ENCODE peak calls at places on chromosomes 6 and 20, in six cellular contexts. One of them, this sample, is unnamed.
A peak's percentile ranks its signal among the peaks of the same experiment; 100 is the strongest.

GRCh38 chr6:71157350-71157749 is 131.3 kb upstream of the OGFRL1 start:
- DNase-seq in colonic mucosa: no peak
- DNase-seq in IMR-90: no peak
- DNase-seq in GM23248: no peak
- DNase-seq in PC-3: no peak
- DNase-seq in fibroblast of lung: no peak
- DNase-seq in this sample: no peak

GRCh38 chr6:99002826-99003225 is 55.1 kb upstream of the FBXL4 start:
- DNase-seq in IMR-90: no peak
- DNase-seq in PC-3: no peak
- DNase-seq in GM23248: peak; percentile 12
- DNase-seq in fibroblast of lung: peak; percentile 11
- DNase-seq in colonic mucosa: no peak
- DNase-seq in this sample: no peak

GRCh38 chr6:106973018-106973840 is 1.3 kb downstream of the CD24 start:
- DNase-seq in colonic mucosa: peak; percentile 59
- DNase-seq in PC-3: no peak
- DNase-seq in fibroblast of lung: peak; percentile 2
- DNase-seq in IMR-90: no peak
- DNase-seq in GM23248: no peak
- DNase-seq in this sample: no peak

GRCh38 chr20:52484438-52484837 is 292.9 kb upstream of the ZFP64 start:
- DNase-seq in GM23248: peak; percentile 82
- DNase-seq in colonic mucosa: no peak
- DNase-seq in fibroblast of lung: no peak
- DNase-seq in IMR-90: peak; percentile 78
- DNase-seq in PC-3: no peak
- DNase-seq in this sample: peak; percentile 87

GRCh38 chr20:3980260-3981131 is 34.9 kb downstream of the RNF24 start:
- DNase-seq in colonic mucosa: no peak
- DNase-seq in GM23248: peak; percentile 87
- DNase-seq in fibroblast of lung: peak; percentile 76
- DNase-seq in PC-3: peak; percentile 53
- DNase-seq in IMR-90: peak; percentile 73
- DNase-seq in this sample: peak; percentile 47

GRCh38 chr6:122717350-122717749 is 62.2 kb upstream of the FABP7 start:
- DNase-seq in colonic mucosa: no peak
- DNase-seq in GM23248: peak; percentile 48
- DNase-seq in PC-3: no peak
- DNase-seq in fibroblast of lung: peak; percentile 58
- DNase-seq in IMR-90: peak; percentile 77
- DNase-seq in this sample: peak; percentile 84

GRCh38 chr6:168318090-168318489 is 1.5 kb downstream of the DACT2 start:
- DNase-seq in colonic mucosa: no peak
- DNase-seq in GM23248: no peak
- DNase-seq in IMR-90: no peak
- DNase-seq in PC-3: no peak
- DNase-seq in fibroblast of lung: no peak
- DNase-seq in this sample: no peak

GRCh38 chr6:71420693-71421328 is 132.2 kb downstream of the OGFRL1 start:
- DNase-seq in GM23248: peak; percentile 99
- DNase-seq in colonic mucosa: peak; percentile 85
- DNase-seq in PC-3: peak; percentile 92
- DNase-seq in fibroblast of lung: peak; percentile 96
- DNase-seq in IMR-90: peak; percentile 94
- DNase-seq in this sample: peak; percentile 93

GRCh38 chr20:50395258-50395729 is 114.9 kb upstream of the PTPN1 start:
- DNase-seq in fibroblast of lung: peak; percentile 87
- DNase-seq in GM23248: peak; percentile 69
- DNase-seq in IMR-90: peak; percentile 34
- DNase-seq in PC-3: peak; percentile 37
- DNase-seq in colonic mucosa: no peak
- DNase-seq in this sample: no peak

GRCh38 chr20:46520976-46521579 is 7.7 kb upstream of the ZNF334 start:
- DNase-seq in fibroblast of lung: peak; percentile 65
- DNase-seq in IMR-90: peak; percentile 64
- DNase-seq in colonic mucosa: peak; percentile 38
- DNase-seq in PC-3: peak; percentile 78
- DNase-seq in GM23248: peak; percentile 75
- DNase-seq in this sample: peak; percentile 23

GRCh38 chr20:33474963-33475362 is 14.9 kb upstream of the CBFA2T2 start:
- DNase-seq in GM23248: no peak
- DNase-seq in fibroblast of lung: no peak
- DNase-seq in PC-3: no peak
- DNase-seq in IMR-90: no peak
- DNase-seq in colonic mucosa: no peak
- DNase-seq in this sample: no peak

GRCh38 chr6:52162940-52163908 is 23.0 kb upstream of the IL17A start:
- DNase-seq in fibroblast of lung: peak; percentile 40
- DNase-seq in PC-3: peak; percentile 75
- DNase-seq in colonic mucosa: no peak
- DNase-seq in GM23248: peak; percentile 40
- DNase-seq in IMR-90: peak; percentile 30
- DNase-seq in this sample: no peak

GRCh38 chr20:32829291-32830005 is 9.7 kb downstream of the MAPRE1 start:
- DNase-seq in fibroblast of lung: no peak
- DNase-seq in IMR-90: peak; percentile 24
- DNase-seq in PC-3: no peak
- DNase-seq in GM23248: peak; percentile 81
- DNase-seq in colonic mucosa: no peak
- DNase-seq in this sample: peak; percentile 46

GRCh38 chr6:6736753-6737654 is 148.5 kb downstream of the LY86 start:
- DNase-seq in PC-3: no peak
- DNase-seq in GM23248: peak; percentile 87
- DNase-seq in colonic mucosa: peak; percentile 50
- DNase-seq in fibroblast of lung: peak; percentile 56
- DNase-seq in IMR-90: no peak
- DNase-seq in this sample: no peak

GRCh38 chr6:118971682-118972081 is 36.7 kb upstream of the MCM9 start:
- DNase-seq in PC-3: no peak
- DNase-seq in IMR-90: no peak
- DNase-seq in colonic mucosa: no peak
- DNase-seq in GM23248: no peak
- DNase-seq in fibroblast of lung: no peak
- DNase-seq in this sample: no peak

GRCh38 chr20:35663813-35664543 is 722 bp downstream of the CPNE1 start:
- DNase-seq in PC-3: peak; percentile 28
- DNase-seq in IMR-90: peak; percentile 6
- DNase-seq in fibroblast of lung: peak; percentile 14
- DNase-seq in colonic mucosa: peak; percentile 69
- DNase-seq in GM23248: peak; percentile 52
- DNase-seq in this sample: peak; percentile 14

GRCh38 chr6:82145926-82146452 is 101.6 kb downstream of the IBTK start:
- DNase-seq in GM23248: no peak
- DNase-seq in fibroblast of lung: no peak
- DNase-seq in IMR-90: no peak
- DNase-seq in PC-3: no peak
- DNase-seq in colonic mucosa: no peak
- DNase-seq in this sample: no peak

GRCh38 chr6:163123098-163123497 is 291.4 kb upstream of the QKI start:
- DNase-seq in GM23248: no peak
- DNase-seq in fibroblast of lung: no peak
- DNase-seq in IMR-90: no peak
- DNase-seq in colonic mucosa: no peak
- DNase-seq in PC-3: no peak
- DNase-seq in this sample: no peak

GRCh38 chr6:82237013-82237412 is 10.5 kb downstream of the IBTK start:
- DNase-seq in fibroblast of lung: peak; percentile 16
- DNase-seq in colonic mucosa: no peak
- DNase-seq in PC-3: no peak
- DNase-seq in IMR-90: no peak
- DNase-seq in GM23248: peak; percentile 31
- DNase-seq in this sample: no peak

GRCh38 chr20:5508044-5508443 is 191.3 kb upstream of the PROKR2 start:
- DNase-seq in fibroblast of lung: no peak
- DNase-seq in colonic mucosa: no peak
- DNase-seq in IMR-90: no peak
- DNase-seq in PC-3: no peak
- DNase-seq in GM23248: no peak
- DNase-seq in this sample: no peak

GRCh38 chr20:5509803-5510202 is 193.0 kb upstream of the PROKR2 start:
- DNase-seq in GM23248: no peak
- DNase-seq in PC-3: no peak
- DNase-seq in fibroblast of lung: no peak
- DNase-seq in colonic mucosa: no peak
- DNase-seq in IMR-90: no peak
- DNase-seq in this sample: no peak

DNA sequence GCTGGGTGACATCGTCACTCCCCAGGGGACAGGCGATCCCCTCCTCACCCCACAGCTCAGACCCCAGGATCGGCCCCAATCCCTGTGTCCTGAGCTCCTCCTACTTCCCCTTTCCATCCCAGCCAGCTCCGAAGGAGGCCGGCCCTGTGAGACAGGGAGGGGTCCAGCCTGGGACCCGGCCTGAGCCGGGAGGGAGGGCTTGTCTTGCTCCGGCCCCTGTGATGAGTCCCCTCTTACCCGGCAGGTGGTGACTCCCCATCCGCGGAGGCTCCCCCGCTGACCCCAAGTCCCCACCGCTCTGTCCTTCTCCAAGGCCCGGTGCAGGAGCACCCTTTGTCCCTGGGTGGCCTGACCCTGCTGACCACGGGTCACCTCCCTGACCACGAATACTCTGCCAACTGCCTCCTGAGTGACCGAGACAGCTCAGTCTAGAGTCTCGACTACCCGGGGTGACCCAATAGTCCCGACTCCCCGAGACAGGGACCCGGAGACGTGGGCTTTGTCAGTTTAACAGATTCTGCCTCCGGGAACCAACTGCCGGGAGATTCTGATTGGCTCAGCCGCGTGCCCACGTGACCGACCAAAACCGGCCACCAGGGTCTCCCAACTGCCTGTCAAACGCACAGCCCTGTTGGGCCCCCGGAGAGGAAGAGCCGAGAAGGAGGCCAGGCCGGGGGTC is 187.4 kb upstream of the PROKR2 start:
- DNase-seq in GM23248: peak; percentile 75
- DNase-seq in IMR-90: no peak
- DNase-seq in PC-3: no peak
- DNase-seq in colonic mucosa: peak; percentile 76
- DNase-seq in fibroblast of lung: peak; percentile 66
- DNase-seq in this sample: peak; percentile 9
- H3K9me3 ChIP-seq in GM23248: no peaks in the 10 kb centered on the region
- H3K9me3 ChIP-seq in IMR-90: no peaks in the 10 kb centered on the region
- H3K9me3 ChIP-seq in PC-3: no peaks in the 10 kb centered on the region
- H3K9me3 ChIP-seq in colonic mucosa: no peaks in the 10 kb centered on the region
- H3K9me3 ChIP-seq in fibroblast of lung: no peaks in the 10 kb centered on the region
- H3K9me3 ChIP-seq in this sample: no peaks in the 10 kb centered on the region

GRCh38 chr20:45036044-45036755 is 64.7 kb downstream of the KCNS1 start:
- DNase-seq in IMR-90: peak; percentile 80
- DNase-seq in PC-3: peak; percentile 76
- DNase-seq in GM23248: peak; percentile 65
- DNase-seq in fibroblast of lung: peak; percentile 85
- DNase-seq in colonic mucosa: no peak
- DNase-seq in this sample: peak; percentile 58

GRCh38 chr20:45038747-45039469 is 62.0 kb downstream of the KCNS1 start:
- DNase-seq in PC-3: no peak
- DNase-seq in GM23248: peak; percentile 54
- DNase-seq in fibroblast of lung: no peak
- DNase-seq in IMR-90: no peak
- DNase-seq in colonic mucosa: no peak
- DNase-seq in this sample: no peak

GRCh38 chr20:45037050-45037449 is 63.9 kb downstream of the KCNS1 start:
- DNase-seq in IMR-90: peak; percentile 63
- DNase-seq in PC-3: peak; percentile 72
- DNase-seq in colonic mucosa: no peak
- DNase-seq in GM23248: peak; percentile 81
- DNase-seq in fibroblast of lung: peak; percentile 67
- DNase-seq in this sample: peak; percentile 74

GRCh38 chr20:45039470-45039811 is 61.5 kb downstream of the KCNS1 start:
- DNase-seq in IMR-90: no peak
- DNase-seq in PC-3: no peak
- DNase-seq in fibroblast of lung: peak; percentile 36
- DNase-seq in colonic mucosa: no peak
- DNase-seq in GM23248: peak; percentile 28
- DNase-seq in this sample: no peak

DNA sequence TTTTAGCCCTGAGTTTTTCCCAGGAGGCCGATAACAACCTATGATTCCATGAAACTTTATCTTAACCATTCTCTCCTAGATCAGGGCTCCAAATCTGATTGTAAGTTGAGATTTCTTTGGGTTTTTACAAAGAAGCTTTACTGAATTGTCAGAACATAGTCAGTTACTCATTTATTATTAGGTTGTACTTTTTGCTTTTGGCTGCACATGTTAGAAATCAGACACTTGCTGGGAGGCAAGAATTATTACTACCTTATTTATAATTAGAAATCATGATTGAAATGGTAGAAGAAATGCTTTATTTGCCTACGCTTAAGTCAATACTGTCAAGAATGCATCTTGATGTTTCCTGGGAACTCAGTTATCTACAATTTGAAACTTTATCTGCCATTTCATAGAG is 63.3 kb downstream of the KCNS1 start:
- DNase-seq in PC-3: no peak
- DNase-seq in GM23248: no peak
- DNase-seq in colonic mucosa: no peak
- DNase-seq in IMR-90: no peak
- DNase-seq in fibroblast of lung: no peak
- DNase-seq in this sample: no peak
- H3K4me1 ChIP-seq in PC-3: peaks cover 42% of the 10 kb centered on the region
- H3K4me1 ChIP-seq in GM23248: peaks cover 63% of the 10 kb centered on the region
- H3K4me1 ChIP-seq in colonic mucosa: no peaks in the 10 kb centered on the region
- H3K4me1 ChIP-seq in IMR-90: peaks cover 13% of the 10 kb centered on the region
- H3K4me1 ChIP-seq in fibroblast of lung: peaks cover 4% of the 10 kb centered on the region
- H3K4me1 ChIP-seq in this sample: peaks cover 20% of the 10 kb centered on the region

DNA sequence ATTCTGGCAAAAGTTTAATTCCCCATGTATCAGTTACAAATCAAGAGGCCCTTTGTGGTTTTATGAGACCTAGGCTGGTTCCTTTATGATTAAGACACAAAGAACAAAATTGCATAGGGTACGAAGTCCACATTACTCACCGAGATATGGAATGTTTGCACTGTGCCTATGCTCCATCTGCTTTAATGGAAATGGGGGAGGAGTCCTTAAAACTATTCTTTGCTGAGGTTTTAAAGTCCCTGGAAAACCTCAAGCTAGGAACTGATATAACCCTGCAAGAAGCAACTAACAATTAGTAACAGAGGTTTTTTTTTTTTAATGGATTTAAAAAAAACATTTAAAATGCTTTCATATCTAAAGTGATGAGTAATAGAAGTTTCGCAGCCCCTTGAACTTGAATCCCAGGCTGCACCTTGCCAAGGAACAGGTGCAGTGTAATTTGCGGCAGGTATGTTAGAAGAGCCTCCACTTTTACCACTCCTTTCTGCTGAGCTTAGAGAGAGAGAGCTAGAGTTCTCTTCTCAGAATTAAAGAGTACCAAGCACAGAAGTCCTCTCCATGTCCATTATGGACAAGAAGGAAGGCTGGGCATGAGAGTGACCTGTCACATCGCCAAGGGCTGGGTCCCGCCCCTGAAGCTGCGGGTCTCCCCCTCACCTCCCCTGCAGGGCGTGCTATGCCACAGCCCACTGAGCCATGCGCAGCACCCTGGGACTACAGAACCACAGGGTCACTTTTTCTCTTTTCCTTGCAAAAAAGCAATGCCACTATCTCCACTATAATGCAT is 2.3 kb downstream of the SERPINB1 start:
- DNase-seq in fibroblast of lung: peak; percentile 61
- DNase-seq in colonic mucosa: no peak
- DNase-seq in IMR-90: peak; percentile 83
- DNase-seq in PC-3: peak; percentile 98
- DNase-seq in GM23248: peak; percentile 61
- DNase-seq in this sample: peak; percentile 76
- H3K9ac ChIP-seq in fibroblast of lung: no peak overlapping the region
- H3K9ac ChIP-seq in colonic mucosa: peak overlapping the region; percentile 91
- H3K9ac ChIP-seq in IMR-90: no peak overlapping the region
- H3K9ac ChIP-seq in PC-3: peak overlapping the region; percentile 94
- H3K9ac ChIP-seq in GM23248: peak overlapping the region; percentile 92
- H3K9ac ChIP-seq in this sample: no peak overlapping the region

GRCh38 chr6:86871681-86872080 is 65.6 kb upstream of the HTR1E start:
- DNase-seq in colonic mucosa: no peak
- DNase-seq in GM23248: no peak
- DNase-seq in PC-3: no peak
- DNase-seq in IMR-90: no peak
- DNase-seq in fibroblast of lung: no peak
- DNase-seq in this sample: no peak
- H3K9me3 ChIP-seq in colonic mucosa: no peaks in the 10 kb centered on the region
- H3K9me3 ChIP-seq in GM23248: no peaks in the 10 kb centered on the region
- H3K9me3 ChIP-seq in PC-3: peaks cover 5% of the 10 kb centered on the region
- H3K9me3 ChIP-seq in IMR-90: peaks cover 11% of the 10 kb centered on the region
- H3K9me3 ChIP-seq in fibroblast of lung: no peaks in the 10 kb centered on the region
- H3K9me3 ChIP-seq in this sample: no peaks in the 10 kb centered on the region

This sample was measured in astrocyte.